ENCODE peak calls at places on chromosomes 3 and 15, in four cellular contexts. One of them, this sample, is unnamed. For H3K4me1, the result is how much of the 10 kb centered on the place peaks cover.

GRCh38 chr15:43769584-43770228 is 7.1 kb downstream of the ELL3 start:
- DNase-seq in astrocyte: peak
- DNase-seq in fibroblast of lung: peak
- DNase-seq in aorta: peak
- DNase-seq in this sample: no peak

GRCh38 chr15:73081321-73081958 is 29.2 kb downstream of the NEO1 start:
- DNase-seq in aorta: no peak
- DNase-seq in fibroblast of lung: peak
- DNase-seq in astrocyte: peak
- DNase-seq in this sample: no peak

GRCh38 chr3:128486692-128487537 is 6.1 kb downstream of the GATA2 start:
- DNase-seq in fibroblast of lung: peak
- DNase-seq in astrocyte: no peak
- DNase-seq in aorta: no peak
- DNase-seq in this sample: peak

GRCh38 chr15:85022860-85023403 is 41.3 kb downstream of the PDE8A start:
- DNase-seq in aorta: no peak
- DNase-seq in fibroblast of lung: no peak
- DNase-seq in astrocyte: no peak
- DNase-seq in this sample: no peak

GRCh38 chr3:60282840-60283239 is 968.4 kb downstream of the FHIT start:
- DNase-seq in astrocyte: no peak
- DNase-seq in aorta: no peak
- DNase-seq in fibroblast of lung: no peak
- DNase-seq in this sample: no peak

GRCh38 chr15:70793694-70794093 is 30.3 kb upstream of the UACA start:
- DNase-seq in fibroblast of lung: no peak
- DNase-seq in aorta: no peak
- DNase-seq in astrocyte: no peak
- DNase-seq in this sample: no peak

GRCh38 chr3:48137425-48137999 is 50.7 kb downstream of the CDC25A start:
- DNase-seq in astrocyte: no peak
- DNase-seq in fibroblast of lung: no peak
- DNase-seq in aorta: no peak
- DNase-seq in this sample: no peak

GRCh38 chr3:24242012-24242698 is 252.5 kb downstream of the THRB start:
- DNase-seq in astrocyte: peak
- DNase-seq in aorta: peak
- DNase-seq in fibroblast of lung: peak
- DNase-seq in this sample: no peak

GRCh38 chr3:128374746-128375445 is 91.8 kb downstream of the DNAJB8 start:
- DNase-seq in fibroblast of lung: no peak
- DNase-seq in astrocyte: no peak
- DNase-seq in aorta: no peak
- DNase-seq in this sample: no peak

GRCh38 chr15:33138000-33138399 is 56.5 kb downstream of the FMN1 start:
- DNase-seq in fibroblast of lung: no peak
- DNase-seq in astrocyte: no peak
- DNase-seq in aorta: no peak
- DNase-seq in this sample: no peak

GRCh38 chr3:27666708-27667107 is 55.4 kb downstream of the EOMES start:
- DNase-seq in astrocyte: peak
- DNase-seq in aorta: peak
- DNase-seq in fibroblast of lung: peak
- DNase-seq in this sample: no peak

GRCh38 chr3:197491923-197492664 is 63.7 kb downstream of the BDH1 start:
- DNase-seq in astrocyte: no peak
- DNase-seq in fibroblast of lung: no peak
- DNase-seq in aorta: no peak
- DNase-seq in this sample: no peak

GRCh38 chr15:48191574-48192225 is at the start of gene CTXN2:
- DNase-seq in astrocyte: peak
- DNase-seq in fibroblast of lung: peak
- DNase-seq in aorta: no peak
- DNase-seq in this sample: no peak

GRCh38 chr15:31953573-31953972 is 76.7 kb upstream of the CHRNA7 start:
- DNase-seq in aorta: no peak
- DNase-seq in astrocyte: no peak
- DNase-seq in fibroblast of lung: no peak
- DNase-seq in this sample: no peak

GRCh38 chr3:125401402-125401801 is 26.3 kb upstream of the ZNF148 start:
- DNase-seq in astrocyte: peak
- DNase-seq in fibroblast of lung: peak
- DNase-seq in aorta: no peak
- DNase-seq in this sample: no peak

GRCh38 chr3:176584413-176585176 is 612.7 kb downstream of the TBL1XR1 start:
- DNase-seq in fibroblast of lung: peak
- DNase-seq in astrocyte: peak
- DNase-seq in aorta: no peak
- DNase-seq in this sample: no peak

GRCh38 chr3:19931180-19931692 is 2.8 kb downstream of the EFHB start:
- DNase-seq in aorta: no peak
- DNase-seq in astrocyte: no peak
- DNase-seq in fibroblast of lung: no peak
- DNase-seq in this sample: no peak

GRCh38 chr3:126341755-126342150 is 15.5 kb downstream of the KLF15 start:
- DNase-seq in astrocyte: no peak
- DNase-seq in fibroblast of lung: no peak
- DNase-seq in aorta: peak
- DNase-seq in this sample: peak

GRCh38 chr3:52153389-52154096 is 680 bp downstream of the POC1A start:
- DNase-seq in astrocyte: no peak
- DNase-seq in aorta: peak
- DNase-seq in fibroblast of lung: peak
- DNase-seq in this sample: no peak

GRCh38 chr3:27312044-27312668 is 57.0 kb downstream of the NEK10 start:
- DNase-seq in fibroblast of lung: peak
- DNase-seq in aorta: no peak
- DNase-seq in astrocyte: peak
- DNase-seq in this sample: no peak

GRCh38 chr3:50192689-50193141 is 1.3 kb downstream of the GNAT1 start:
- DNase-seq in fibroblast of lung: peak
- DNase-seq in astrocyte: no peak
- DNase-seq in aorta: peak
- DNase-seq in this sample: no peak

GRCh38 chr3:66021731-66022131 is 17.0 kb downstream of the MAGI1 start:
- DNase-seq in astrocyte: peak
- DNase-seq in aorta: no peak
- DNase-seq in fibroblast of lung: peak
- DNase-seq in this sample: no peak

GRCh38 chr3:58429657-58430056 is 4.0 kb downstream of the PDHB start:
- DNase-seq in astrocyte: no peak
- DNase-seq in aorta: no peak
- DNase-seq in fibroblast of lung: peak
- DNase-seq in this sample: no peak

GRCh38 chr3:94172695-94173310 is 109.9 kb downstream of the NSUN3 start:
- DNase-seq in aorta: no peak
- DNase-seq in fibroblast of lung: no peak
- DNase-seq in astrocyte: no peak
- DNase-seq in this sample: no peak

DNA sequence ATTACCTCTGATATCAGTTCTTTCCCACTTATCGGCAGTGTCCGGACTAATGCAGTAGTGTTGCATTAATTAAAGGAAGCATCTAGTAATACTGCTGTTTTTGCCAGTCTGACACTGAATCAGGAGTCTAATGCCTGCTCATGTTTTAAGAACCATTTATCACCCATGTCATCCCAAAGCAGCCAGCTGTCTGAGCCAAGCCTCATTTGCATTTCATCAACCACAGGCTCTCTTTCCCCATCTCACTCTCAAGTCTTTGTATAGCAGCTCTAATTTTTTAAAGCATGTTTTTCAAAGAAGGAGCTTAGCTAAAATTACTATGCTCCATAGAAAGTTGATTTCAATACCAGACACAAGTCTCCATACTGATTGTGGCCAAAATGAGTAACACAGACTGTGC is 740.7 kb downstream of the ROBO2 start:
- DNase-seq in fibroblast of lung: peak
- DNase-seq in aorta: no peak
- DNase-seq in astrocyte: peak
- DNase-seq in this sample: no peak
- H3K4me3 ChIP-seq in fibroblast of lung: no peak
- H3K4me3 ChIP-seq in aorta: no peak
- H3K4me3 ChIP-seq in astrocyte: no peak
- H3K4me3 ChIP-seq in this sample: no peak

DNA sequence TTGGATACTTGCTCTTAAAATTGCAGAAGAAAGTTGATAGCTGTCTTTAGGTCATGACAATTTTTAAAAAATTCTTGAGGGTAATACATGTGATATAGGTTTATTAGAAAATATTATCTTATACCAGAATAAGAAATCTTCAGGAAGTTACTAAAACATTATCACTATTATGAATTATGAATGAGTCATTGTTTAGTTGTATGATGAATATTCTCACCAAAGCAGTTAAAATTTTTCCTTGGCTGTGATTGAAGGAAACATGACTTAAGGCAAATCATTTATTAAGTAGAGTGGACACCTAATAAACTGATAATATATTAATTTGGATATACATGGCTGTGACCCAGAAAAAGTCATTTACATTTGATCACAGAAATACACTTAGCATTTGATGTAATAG is 30.1 kb downstream of the APPL1 start:
- DNase-seq in aorta: no peak
- DNase-seq in astrocyte: no peak
- DNase-seq in fibroblast of lung: no peak
- DNase-seq in this sample: no peak
- H3K4me1 ChIP-seq in aorta: under half
- H3K4me1 ChIP-seq in astrocyte: under half
- H3K4me1 ChIP-seq in fibroblast of lung: under half
- H3K4me1 ChIP-seq in this sample: under half

DNA sequence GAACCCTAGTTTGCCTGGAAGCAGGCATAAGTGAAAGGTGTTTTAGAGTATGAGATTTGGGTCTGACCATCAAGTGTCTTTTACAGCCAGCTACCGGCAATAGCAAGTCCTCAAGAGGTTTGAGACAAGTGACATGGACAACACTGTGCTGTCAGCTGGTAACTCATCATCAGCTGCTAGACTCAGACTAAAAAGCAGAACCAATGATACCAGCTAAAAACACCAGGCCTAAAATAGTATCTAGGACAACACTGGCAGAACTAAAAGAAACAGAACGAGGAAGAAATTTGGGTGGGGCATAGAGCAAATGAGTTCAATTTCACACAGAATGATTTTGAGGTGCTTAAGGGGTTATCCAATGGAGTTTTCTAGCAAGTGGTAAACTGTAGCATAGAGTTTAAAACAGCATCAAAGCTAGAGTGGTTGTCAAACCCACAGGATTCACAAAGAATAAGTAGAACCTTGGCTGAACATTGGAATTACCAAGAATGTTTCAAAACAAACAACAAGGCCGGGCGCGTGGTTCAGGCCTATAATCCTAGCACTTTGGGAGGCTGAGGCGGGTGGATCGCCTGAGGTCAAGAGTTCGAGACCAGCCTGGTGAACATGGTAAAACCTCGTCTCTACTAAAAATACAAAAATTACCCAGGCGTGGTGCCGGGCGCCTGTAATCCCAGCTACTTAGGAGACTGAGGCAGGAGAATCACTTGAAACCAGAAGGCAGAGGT is 3.9 kb downstream of the CIAO2A start:
- DNase-seq in astrocyte: no peak
- DNase-seq in fibroblast of lung: no peak
- DNase-seq in aorta: no peak
- DNase-seq in this sample: no peak
- H3K4me3 ChIP-seq in astrocyte: no peak
- H3K4me3 ChIP-seq in fibroblast of lung: no peak
- H3K4me3 ChIP-seq in aorta: no peak
- H3K4me3 ChIP-seq in this sample: no peak

DNA sequence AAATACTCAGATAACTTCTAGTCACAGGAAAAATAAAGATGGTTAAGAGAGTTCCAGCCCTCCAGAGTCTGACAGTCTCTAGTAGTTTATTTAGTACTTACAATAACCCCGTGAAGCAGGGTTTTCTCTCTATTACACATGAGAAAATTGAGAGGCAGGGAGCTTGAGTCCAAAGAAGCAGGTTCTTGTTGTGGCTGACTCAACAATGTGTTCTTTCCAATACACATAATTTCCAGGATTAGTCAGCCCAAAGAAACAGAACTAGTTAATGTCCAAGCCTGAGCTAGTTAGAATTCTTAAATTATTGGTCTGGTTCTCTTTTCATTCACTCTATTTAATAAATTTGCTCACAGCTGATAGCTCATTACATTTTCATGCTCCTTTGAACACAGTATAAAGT is 49.9 kb downstream of the ALDH1A2 start:
- DNase-seq in aorta: no peak
- DNase-seq in astrocyte: peak
- DNase-seq in fibroblast of lung: peak
- DNase-seq in this sample: no peak
- H3K4me1 ChIP-seq in aorta: under half
- H3K4me1 ChIP-seq in astrocyte: under half
- H3K4me1 ChIP-seq in fibroblast of lung: under half
- H3K4me1 ChIP-seq in this sample: under half

GRCh38 chr3:183185696-183186095 is 23.2 kb upstream of the LAMP3 start:
- DNase-seq in fibroblast of lung: peak
- DNase-seq in aorta: no peak
- DNase-seq in astrocyte: peak
- DNase-seq in this sample: no peak
- H3K4me3 ChIP-seq in fibroblast of lung: no peak
- H3K4me3 ChIP-seq in aorta: no peak
- H3K4me3 ChIP-seq in astrocyte: no peak
- H3K4me3 ChIP-seq in this sample: no peak

GRCh38 chr15:74889882-74890768 is at the start of gene MPI:
- DNase-seq in fibroblast of lung: peak
- DNase-seq in astrocyte: peak
- DNase-seq in aorta: peak
- DNase-seq in this sample: peak
- H3K4me1 ChIP-seq in fibroblast of lung: under half
- H3K4me1 ChIP-seq in astrocyte: under half
- H3K4me1 ChIP-seq in aorta: under half
- H3K4me1 ChIP-seq in this sample: under half

GRCh38 chr15:40591310-40591845 is 2.7 kb upstream of the KNL1 start:
- DNase-seq in aorta: no peak
- DNase-seq in fibroblast of lung: no peak
- DNase-seq in astrocyte: no peak
- DNase-seq in this sample: no peak
- H3K4me3 ChIP-seq in aorta: no peak
- H3K4me3 ChIP-seq in fibroblast of lung: no peak
- H3K4me3 ChIP-seq in astrocyte: no peak
- H3K4me3 ChIP-seq in this sample: no peak

DNA sequence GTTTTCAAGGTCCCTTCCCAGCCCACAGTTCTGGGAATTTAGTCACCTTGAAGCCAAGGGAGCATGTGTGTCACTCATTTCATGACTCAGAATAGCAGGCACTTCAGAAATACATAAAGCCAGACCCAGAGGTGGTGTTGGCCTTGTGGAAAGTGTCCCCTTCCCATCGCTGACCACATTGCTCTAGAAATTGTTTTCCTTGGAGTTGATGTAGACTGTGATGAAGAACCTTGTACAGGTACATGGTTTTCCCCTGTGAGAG is 158.8 kb downstream of the SLCO3A1 start:
- DNase-seq in astrocyte: peak
- DNase-seq in aorta: no peak
- DNase-seq in fibroblast of lung: peak
- DNase-seq in this sample: peak
- H3K4me1 ChIP-seq in astrocyte: under half
- H3K4me1 ChIP-seq in aorta: under half
- H3K4me1 ChIP-seq in fibroblast of lung: under half
- H3K4me1 ChIP-seq in this sample: under half

GRCh38 chr15:90400759-90401314 is 12.8 kb downstream of the IQGAP1 start:
- DNase-seq in fibroblast of lung: peak
- DNase-seq in aorta: peak
- DNase-seq in astrocyte: peak
- DNase-seq in this sample: peak
- H3K4me3 ChIP-seq in fibroblast of lung: no peak
- H3K4me3 ChIP-seq in aorta: peak
- H3K4me3 ChIP-seq in astrocyte: peak
- H3K4me3 ChIP-seq in this sample: no peak

This sample was measured in pancreas.